ENCODE peak calls at places on chromosome X, in ten cellular contexts. One of them, this sample, is unnamed.

GRCh38 chrX:50579955-50580354 is 109.3 kb upstream of the DGKK start:
- DNase-seq in coronary artery: no peak
- DNase-seq in gastrocnemius medialis: no peak
- DNase-seq in AG04450: peak
- DNase-seq in AML-193: peak
- DNase-seq in NCI-H748 treated with DMSO at 0.1 percent for 48 hours: peak
- DNase-seq in NCI-H2029: no peak
- DNase-seq in bronchial epithelial cell: peak
- DNase-seq in activated naive CD4-positive, alpha-beta T cell treated with Interleukin-2 at 50 U/mL for 16 hours: peak
- DNase-seq in KBM-7: peak
- DNase-seq in this sample: no peak

GRCh38 chrX:154411981-154412340 is 622 bp downstream of the TAFAZZIN start:
- DNase-seq in coronary artery: no peak
- DNase-seq in gastrocnemius medialis: peak
- DNase-seq in AG04450: no peak
- DNase-seq in AML-193: peak
- DNase-seq in NCI-H748 treated with DMSO at 0.1 percent for 48 hours: peak
- DNase-seq in NCI-H2029: peak
- DNase-seq in bronchial epithelial cell: no peak
- DNase-seq in activated naive CD4-positive, alpha-beta T cell treated with Interleukin-2 at 50 U/mL for 16 hours: peak
- DNase-seq in KBM-7: peak
- DNase-seq in this sample: peak

GRCh38 chrX:81195712-81196111 is 6.0 kb downstream of the HMGN5 start:
- DNase-seq in coronary artery: no peak
- DNase-seq in gastrocnemius medialis: peak
- DNase-seq in AG04450: no peak
- DNase-seq in AML-193: peak
- DNase-seq in NCI-H748 treated with DMSO at 0.1 percent for 48 hours: peak
- DNase-seq in NCI-H2029: no peak
- DNase-seq in bronchial epithelial cell: peak
- DNase-seq in activated naive CD4-positive, alpha-beta T cell treated with Interleukin-2 at 50 U/mL for 16 hours: peak
- DNase-seq in KBM-7: peak
- DNase-seq in this sample: no peak

GRCh38 chrX:153869473-153870287 is 16.3 kb downstream of the L1CAM start:
- DNase-seq in coronary artery: no peak
- DNase-seq in gastrocnemius medialis: no peak
- DNase-seq in AG04450: no peak
- DNase-seq in AML-193: no peak
- DNase-seq in NCI-H748 treated with DMSO at 0.1 percent for 48 hours: no peak
- DNase-seq in NCI-H2029: no peak
- DNase-seq in bronchial epithelial cell: no peak
- DNase-seq in activated naive CD4-positive, alpha-beta T cell treated with Interleukin-2 at 50 U/mL for 16 hours: no peak
- DNase-seq in KBM-7: no peak
- DNase-seq in this sample: no peak

GRCh38 chrX:134929813-134930212 is 61.0 kb upstream of the SMIM10 start:
- DNase-seq in coronary artery: no peak
- DNase-seq in gastrocnemius medialis: no peak
- DNase-seq in AG04450: no peak
- DNase-seq in AML-193: no peak
- DNase-seq in NCI-H748 treated with DMSO at 0.1 percent for 48 hours: no peak
- DNase-seq in NCI-H2029: no peak
- DNase-seq in bronchial epithelial cell: no peak
- DNase-seq in activated naive CD4-positive, alpha-beta T cell treated with Interleukin-2 at 50 U/mL for 16 hours: no peak
- DNase-seq in KBM-7: peak
- DNase-seq in this sample: no peak

GRCh38 chrX:148592595-148592994 is 92.2 kb downstream of the AFF2 start:
- DNase-seq in coronary artery: no peak
- DNase-seq in gastrocnemius medialis: no peak
- DNase-seq in AG04450: no peak
- DNase-seq in AML-193: no peak
- DNase-seq in NCI-H748 treated with DMSO at 0.1 percent for 48 hours: no peak
- DNase-seq in NCI-H2029: no peak
- DNase-seq in bronchial epithelial cell: no peak
- DNase-seq in activated naive CD4-positive, alpha-beta T cell treated with Interleukin-2 at 50 U/mL for 16 hours: no peak
- DNase-seq in KBM-7: no peak
- DNase-seq in this sample: no peak

GRCh38 chrX:155957843-155958242 is 39.7 kb upstream of the IL9R start:
- DNase-seq in coronary artery: no peak
- DNase-seq in gastrocnemius medialis: no peak
- DNase-seq in AG04450: no peak
- DNase-seq in AML-193: no peak
- DNase-seq in NCI-H748 treated with DMSO at 0.1 percent for 48 hours: no peak
- DNase-seq in NCI-H2029: no peak
- DNase-seq in bronchial epithelial cell: no peak
- DNase-seq in activated naive CD4-positive, alpha-beta T cell treated with Interleukin-2 at 50 U/mL for 16 hours: no peak
- DNase-seq in KBM-7: no peak
- DNase-seq in this sample: no peak

GRCh38 chrX:48676893-48677270 is 6.7 kb upstream of the WAS start:
- DNase-seq in coronary artery: no peak
- DNase-seq in gastrocnemius medialis: no peak
- DNase-seq in AG04450: no peak
- DNase-seq in AML-193: no peak
- DNase-seq in NCI-H748 treated with DMSO at 0.1 percent for 48 hours: no peak
- DNase-seq in NCI-H2029: no peak
- DNase-seq in bronchial epithelial cell: no peak
- DNase-seq in activated naive CD4-positive, alpha-beta T cell treated with Interleukin-2 at 50 U/mL for 16 hours: peak
- DNase-seq in KBM-7: no peak
- DNase-seq in this sample: no peak

GRCh38 chrX:14801136-14801535 is 71.7 kb downstream of the FANCB start:
- DNase-seq in coronary artery: no peak
- DNase-seq in gastrocnemius medialis: no peak
- DNase-seq in AG04450: no peak
- DNase-seq in AML-193: no peak
- DNase-seq in NCI-H748 treated with DMSO at 0.1 percent for 48 hours: no peak
- DNase-seq in NCI-H2029: no peak
- DNase-seq in bronchial epithelial cell: peak
- DNase-seq in activated naive CD4-positive, alpha-beta T cell treated with Interleukin-2 at 50 U/mL for 16 hours: no peak
- DNase-seq in KBM-7: no peak
- DNase-seq in this sample: no peak

GRCh38 chrX:12789976-12790375 is 1.2 kb upstream of the PRPS2 start:
- DNase-seq in coronary artery: no peak
- DNase-seq in gastrocnemius medialis: no peak
- DNase-seq in AG04450: no peak
- DNase-seq in AML-193: no peak
- DNase-seq in NCI-H748 treated with DMSO at 0.1 percent for 48 hours: no peak
- DNase-seq in NCI-H2029: no peak
- DNase-seq in bronchial epithelial cell: no peak
- DNase-seq in activated naive CD4-positive, alpha-beta T cell treated with Interleukin-2 at 50 U/mL for 16 hours: no peak
- DNase-seq in KBM-7: no peak
- DNase-seq in this sample: no peak

GRCh38 chrX:100645106-100645505 is 1.1 kb downstream of the SRPX2 start:
- DNase-seq in coronary artery: no peak
- DNase-seq in gastrocnemius medialis: no peak
- DNase-seq in AG04450: no peak
- DNase-seq in AML-193: no peak
- DNase-seq in NCI-H748 treated with DMSO at 0.1 percent for 48 hours: no peak
- DNase-seq in NCI-H2029: no peak
- DNase-seq in bronchial epithelial cell: peak
- DNase-seq in activated naive CD4-positive, alpha-beta T cell treated with Interleukin-2 at 50 U/mL for 16 hours: no peak
- DNase-seq in KBM-7: no peak
- DNase-seq in this sample: no peak

GRCh38 chrX:38612281-38612680 is 50.9 kb downstream of the TSPAN7 start:
- DNase-seq in coronary artery: no peak
- DNase-seq in gastrocnemius medialis: peak
- DNase-seq in AG04450: no peak
- DNase-seq in AML-193: no peak
- DNase-seq in NCI-H748 treated with DMSO at 0.1 percent for 48 hours: no peak
- DNase-seq in NCI-H2029: no peak
- DNase-seq in bronchial epithelial cell: no peak
- DNase-seq in activated naive CD4-positive, alpha-beta T cell treated with Interleukin-2 at 50 U/mL for 16 hours: no peak
- DNase-seq in KBM-7: no peak
- DNase-seq in this sample: no peak

GRCh38 chrX:18174209-18174608 is 46.5 kb downstream of the BEND2 start:
- DNase-seq in coronary artery: no peak
- DNase-seq in gastrocnemius medialis: no peak
- DNase-seq in AG04450: no peak
- DNase-seq in AML-193: no peak
- DNase-seq in NCI-H748 treated with DMSO at 0.1 percent for 48 hours: no peak
- DNase-seq in NCI-H2029: no peak
- DNase-seq in bronchial epithelial cell: no peak
- DNase-seq in activated naive CD4-positive, alpha-beta T cell treated with Interleukin-2 at 50 U/mL for 16 hours: no peak
- DNase-seq in KBM-7: no peak
- DNase-seq in this sample: no peak

GRCh38 chrX:112147206-112147605 is 64.6 kb upstream of the TRPC5 start:
- DNase-seq in coronary artery: no peak
- DNase-seq in gastrocnemius medialis: no peak
- DNase-seq in AG04450: no peak
- DNase-seq in AML-193: no peak
- DNase-seq in NCI-H748 treated with DMSO at 0.1 percent for 48 hours: no peak
- DNase-seq in NCI-H2029: no peak
- DNase-seq in bronchial epithelial cell: no peak
- DNase-seq in activated naive CD4-positive, alpha-beta T cell treated with Interleukin-2 at 50 U/mL for 16 hours: no peak
- DNase-seq in KBM-7: peak
- DNase-seq in this sample: no peak

GRCh38 chrX:9598344-9598743 is 133.5 kb downstream of the TBL1X start:
- DNase-seq in coronary artery: no peak
- DNase-seq in gastrocnemius medialis: no peak
- DNase-seq in AG04450: no peak
- DNase-seq in AML-193: no peak
- DNase-seq in NCI-H748 treated with DMSO at 0.1 percent for 48 hours: no peak
- DNase-seq in NCI-H2029: no peak
- DNase-seq in bronchial epithelial cell: no peak
- DNase-seq in activated naive CD4-positive, alpha-beta T cell treated with Interleukin-2 at 50 U/mL for 16 hours: no peak
- DNase-seq in KBM-7: no peak
- DNase-seq in this sample: no peak

GRCh38 chrX:54695816-54696487 is 102.1 kb downstream of the ITIH6 start:
- DNase-seq in coronary artery: no peak
- DNase-seq in gastrocnemius medialis: no peak
- DNase-seq in AG04450: no peak
- DNase-seq in AML-193: no peak
- DNase-seq in NCI-H748 treated with DMSO at 0.1 percent for 48 hours: no peak
- DNase-seq in NCI-H2029: peak
- DNase-seq in bronchial epithelial cell: no peak
- DNase-seq in activated naive CD4-positive, alpha-beta T cell treated with Interleukin-2 at 50 U/mL for 16 hours: no peak
- DNase-seq in KBM-7: no peak
- DNase-seq in this sample: no peak

GRCh38 chrX:37697169-37697760 is 11.7 kb downstream of the XK start:
- DNase-seq in coronary artery: no peak
- DNase-seq in gastrocnemius medialis: no peak
- DNase-seq in AG04450: no peak
- DNase-seq in AML-193: no peak
- DNase-seq in NCI-H748 treated with DMSO at 0.1 percent for 48 hours: no peak
- DNase-seq in NCI-H2029: peak
- DNase-seq in bronchial epithelial cell: peak
- DNase-seq in activated naive CD4-positive, alpha-beta T cell treated with Interleukin-2 at 50 U/mL for 16 hours: no peak
- DNase-seq in KBM-7: no peak
- DNase-seq in this sample: no peak

GRCh38 chrX:70134116-70134477 is 850 bp downstream of the IGBP1 start:
- DNase-seq in coronary artery: no peak
- DNase-seq in gastrocnemius medialis: no peak
- DNase-seq in AG04450: no peak
- DNase-seq in AML-193: no peak
- DNase-seq in NCI-H748 treated with DMSO at 0.1 percent for 48 hours: no peak
- DNase-seq in NCI-H2029: peak
- DNase-seq in bronchial epithelial cell: no peak
- DNase-seq in activated naive CD4-positive, alpha-beta T cell treated with Interleukin-2 at 50 U/mL for 16 hours: no peak
- DNase-seq in KBM-7: no peak
- DNase-seq in this sample: no peak

This sample was measured in osteocyte.